ENCODE peak calls at places on chromosome 18, in seven cellular contexts. One of them, this sample, is unnamed.

GRCh38 chr18:48342588-48342987 is 66.6 kb downstream of the ZBTB7C start:
- DNase-seq in H9: no peak
- DNase-seq in choroid plexus epithelial cell: no peak
- DNase-seq in A549: no peak
- DNase-seq in nephron progenitor cell: no peak
- DNase-seq in CD8-positive, alpha-beta T cell: no peak
- DNase-seq in CD4-positive, alpha-beta T cell: no peak
- DNase-seq in this sample: no peak

GRCh38 chr18:26656944-26657536 is 108.7 kb upstream of the KCTD1 start:
- DNase-seq in H9: peak
- DNase-seq in choroid plexus epithelial cell: peak
- DNase-seq in A549: peak
- DNase-seq in nephron progenitor cell: peak
- DNase-seq in CD8-positive, alpha-beta T cell: no peak
- DNase-seq in CD4-positive, alpha-beta T cell: no peak
- DNase-seq in this sample: no peak

GRCh38 chr18:8705280-8705940 is at the start of gene MTCL1:
- DNase-seq in H9: peak
- DNase-seq in choroid plexus epithelial cell: peak
- DNase-seq in A549: peak
- DNase-seq in nephron progenitor cell: peak
- DNase-seq in CD8-positive, alpha-beta T cell: no peak
- DNase-seq in CD4-positive, alpha-beta T cell: peak
- DNase-seq in this sample: no peak

GRCh38 chr18:78893396-78894305 is 86.0 kb upstream of the SALL3 start:
- DNase-seq in H9: no peak
- DNase-seq in choroid plexus epithelial cell: no peak
- DNase-seq in A549: no peak
- DNase-seq in nephron progenitor cell: no peak
- DNase-seq in CD8-positive, alpha-beta T cell: no peak
- DNase-seq in CD4-positive, alpha-beta T cell: no peak
- DNase-seq in this sample: no peak

GRCh38 chr18:50724631-50725235 is 95.1 kb downstream of the MRO start:
- DNase-seq in H9: no peak
- DNase-seq in choroid plexus epithelial cell: no peak
- DNase-seq in A549: no peak
- DNase-seq in nephron progenitor cell: no peak
- DNase-seq in CD8-positive, alpha-beta T cell: no peak
- DNase-seq in CD4-positive, alpha-beta T cell: no peak
- DNase-seq in this sample: no peak

GRCh38 chr18:78905334-78905733 is 74.3 kb upstream of the SALL3 start:
- DNase-seq in H9: no peak
- DNase-seq in choroid plexus epithelial cell: no peak
- DNase-seq in A549: no peak
- DNase-seq in nephron progenitor cell: no peak
- DNase-seq in CD8-positive, alpha-beta T cell: no peak
- DNase-seq in CD4-positive, alpha-beta T cell: no peak
- DNase-seq in this sample: no peak

GRCh38 chr18:79872423-79872822 is 74.7 kb downstream of the KCNG2 start:
- DNase-seq in H9: no peak
- DNase-seq in choroid plexus epithelial cell: no peak
- DNase-seq in A549: no peak
- DNase-seq in nephron progenitor cell: no peak
- DNase-seq in CD8-positive, alpha-beta T cell: no peak
- DNase-seq in CD4-positive, alpha-beta T cell: no peak
- DNase-seq in this sample: no peak

GRCh38 chr18:8121942-8122480 is 487.2 kb upstream of the RAB12 start:
- DNase-seq in H9: no peak
- DNase-seq in choroid plexus epithelial cell: peak
- DNase-seq in A549: no peak
- DNase-seq in nephron progenitor cell: no peak
- DNase-seq in CD8-positive, alpha-beta T cell: no peak
- DNase-seq in CD4-positive, alpha-beta T cell: no peak
- DNase-seq in this sample: no peak

GRCh38 chr18:28159055-28159454 is 17.9 kb downstream of the CDH2 start:
- DNase-seq in H9: peak
- DNase-seq in choroid plexus epithelial cell: no peak
- DNase-seq in A549: no peak
- DNase-seq in nephron progenitor cell: no peak
- DNase-seq in CD8-positive, alpha-beta T cell: no peak
- DNase-seq in CD4-positive, alpha-beta T cell: no peak
- DNase-seq in this sample: no peak

GRCh38 chr18:36711813-36712444 is 116.9 kb downstream of the TPGS2 start:
- DNase-seq in H9: no peak
- DNase-seq in choroid plexus epithelial cell: peak
- DNase-seq in A549: peak
- DNase-seq in nephron progenitor cell: no peak
- DNase-seq in CD8-positive, alpha-beta T cell: no peak
- DNase-seq in CD4-positive, alpha-beta T cell: no peak
- DNase-seq in this sample: no peak

GRCh38 chr18:58310517-58310916 is 266.5 kb downstream of the NEDD4L start:
- DNase-seq in H9: no peak
- DNase-seq in choroid plexus epithelial cell: no peak
- DNase-seq in A549: no peak
- DNase-seq in nephron progenitor cell: no peak
- DNase-seq in CD8-positive, alpha-beta T cell: peak
- DNase-seq in CD4-positive, alpha-beta T cell: peak
- DNase-seq in this sample: no peak

GRCh38 chr18:49565656-49566055 is 3.8 kb downstream of the LIPG start:
- DNase-seq in H9: no peak
- DNase-seq in choroid plexus epithelial cell: peak
- DNase-seq in A549: no peak
- DNase-seq in nephron progenitor cell: no peak
- DNase-seq in CD8-positive, alpha-beta T cell: no peak
- DNase-seq in CD4-positive, alpha-beta T cell: no peak
- DNase-seq in this sample: no peak

GRCh38 chr18:27608742-27609141 is 423.6 kb upstream of the CHST9 start:
- DNase-seq in H9: no peak
- DNase-seq in choroid plexus epithelial cell: peak
- DNase-seq in A549: no peak
- DNase-seq in nephron progenitor cell: no peak
- DNase-seq in CD8-positive, alpha-beta T cell: no peak
- DNase-seq in CD4-positive, alpha-beta T cell: no peak
- DNase-seq in this sample: no peak

GRCh38 chr18:24296273-24296672 is 101.4 kb downstream of the OSBPL1A start:
- DNase-seq in H9: no peak
- DNase-seq in choroid plexus epithelial cell: no peak
- DNase-seq in A549: no peak
- DNase-seq in nephron progenitor cell: no peak
- DNase-seq in CD8-positive, alpha-beta T cell: no peak
- DNase-seq in CD4-positive, alpha-beta T cell: no peak
- DNase-seq in this sample: no peak

GRCh38 chr18:49949991-49950395 is 136.7 kb upstream of the ACAA2 start:
- DNase-seq in H9: no peak
- DNase-seq in choroid plexus epithelial cell: no peak
- DNase-seq in A549: no peak
- DNase-seq in nephron progenitor cell: no peak
- DNase-seq in CD8-positive, alpha-beta T cell: peak
- DNase-seq in CD4-positive, alpha-beta T cell: no peak
- DNase-seq in this sample: no peak

GRCh38 chr18:62334110-62334509 is 9.0 kb downstream of the TNFRSF11A start:
- DNase-seq in H9: no peak
- DNase-seq in choroid plexus epithelial cell: no peak
- DNase-seq in A549: peak
- DNase-seq in nephron progenitor cell: no peak
- DNase-seq in CD8-positive, alpha-beta T cell: no peak
- DNase-seq in CD4-positive, alpha-beta T cell: no peak
- DNase-seq in this sample: no peak

GRCh38 chr18:985301-985700 is 80.6 kb downstream of the ADCYAP1 start:
- DNase-seq in H9: peak
- DNase-seq in choroid plexus epithelial cell: no peak
- DNase-seq in A549: no peak
- DNase-seq in nephron progenitor cell: peak
- DNase-seq in CD8-positive, alpha-beta T cell: no peak
- DNase-seq in CD4-positive, alpha-beta T cell: no peak
- DNase-seq in this sample: no peak

GRCh38 chr18:22709288-22710060 is 223.7 kb upstream of the RBBP8 start:
- DNase-seq in H9: no peak
- DNase-seq in choroid plexus epithelial cell: peak
- DNase-seq in A549: no peak
- DNase-seq in nephron progenitor cell: no peak
- DNase-seq in CD8-positive, alpha-beta T cell: no peak
- DNase-seq in CD4-positive, alpha-beta T cell: no peak
- DNase-seq in this sample: no peak

GRCh38 chr18:78975282-78975681 is 4.3 kb upstream of the SALL3 start:
- DNase-seq in H9: no peak
- DNase-seq in choroid plexus epithelial cell: no peak
- DNase-seq in A549: no peak
- DNase-seq in nephron progenitor cell: no peak
- DNase-seq in CD8-positive, alpha-beta T cell: peak
- DNase-seq in CD4-positive, alpha-beta T cell: no peak
- DNase-seq in this sample: no peak

GRCh38 chr18:21678897-21679296 is 25.7 kb downstream of the ABHD3 start:
- DNase-seq in H9: no peak
- DNase-seq in choroid plexus epithelial cell: no peak
- DNase-seq in A549: no peak
- DNase-seq in nephron progenitor cell: no peak
- DNase-seq in CD8-positive, alpha-beta T cell: no peak
- DNase-seq in CD4-positive, alpha-beta T cell: no peak
- DNase-seq in this sample: no peak

GRCh38 chr18:23422751-23423418 is 30.2 kb upstream of the RIOK3 start:
- DNase-seq in H9: no peak
- DNase-seq in choroid plexus epithelial cell: no peak
- DNase-seq in A549: peak
- DNase-seq in nephron progenitor cell: no peak
- DNase-seq in CD8-positive, alpha-beta T cell: no peak
- DNase-seq in CD4-positive, alpha-beta T cell: no peak
- DNase-seq in this sample: peak

GRCh38 chr18:23106575-23106974 is 28.7 kb upstream of the CABLES1 start:
- DNase-seq in H9: no peak
- DNase-seq in choroid plexus epithelial cell: peak
- DNase-seq in A549: peak
- DNase-seq in nephron progenitor cell: peak
- DNase-seq in CD8-positive, alpha-beta T cell: no peak
- DNase-seq in CD4-positive, alpha-beta T cell: no peak
- DNase-seq in this sample: no peak

GRCh38 chr18:54950221-54950620 is 9.0 kb downstream of the CCDC68 start:
- DNase-seq in H9: no peak
- DNase-seq in choroid plexus epithelial cell: no peak
- DNase-seq in A549: no peak
- DNase-seq in nephron progenitor cell: no peak
- DNase-seq in CD8-positive, alpha-beta T cell: no peak
- DNase-seq in CD4-positive, alpha-beta T cell: no peak
- DNase-seq in this sample: no peak

DNA sequence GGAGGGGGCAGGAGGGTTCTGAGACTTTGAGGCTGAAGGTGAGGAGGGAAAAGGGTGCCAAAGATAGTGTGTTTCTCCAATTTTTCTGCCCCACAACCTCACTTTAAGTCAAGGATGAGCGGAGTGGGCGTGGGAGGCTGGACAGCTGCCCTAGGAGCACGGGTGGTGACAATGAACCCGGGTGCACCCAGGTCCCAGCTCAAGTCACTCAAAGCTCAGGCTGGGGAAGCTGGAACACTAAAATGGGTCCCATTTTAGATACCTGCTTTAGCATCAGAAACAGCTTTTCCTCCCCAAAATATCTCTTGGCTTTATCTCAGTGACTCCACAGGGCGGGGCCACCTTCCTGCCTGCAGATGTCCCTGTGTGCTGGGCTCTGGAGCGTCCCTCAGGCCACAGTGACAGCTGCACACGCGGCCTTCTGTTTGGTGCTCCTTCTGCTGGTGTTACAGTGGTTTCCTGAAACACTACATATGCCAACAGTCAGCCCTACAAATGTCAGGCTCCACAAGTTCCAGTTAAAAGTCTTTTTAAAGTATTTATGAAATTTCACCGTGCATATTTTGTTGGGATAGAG is 1.4 kb upstream of the MBP start:
- DNase-seq in H9: no peak
- DNase-seq in choroid plexus epithelial cell: no peak
- DNase-seq in A549: no peak
- DNase-seq in nephron progenitor cell: no peak
- DNase-seq in CD8-positive, alpha-beta T cell: no peak
- DNase-seq in CD4-positive, alpha-beta T cell: no peak
- DNase-seq in this sample: no peak
- TF ChIP-seq CTCF in H9: no peak
- TF ChIP-seq CTCF in choroid plexus epithelial cell: no peak
- TF ChIP-seq CTCF in A549: no peak
- TF ChIP-seq CTCF in nephron progenitor cell: no peak
- TF ChIP-seq CTCF in CD8-positive, alpha-beta T cell: no peak
- TF ChIP-seq CTCF in CD4-positive, alpha-beta T cell: no peak
- TF ChIP-seq CTCF in this sample: no peak

GRCh38 chr18:68176901-68177300 is 538.0 kb downstream of the TMX3 start:
- DNase-seq in H9: no peak
- DNase-seq in choroid plexus epithelial cell: no peak
- DNase-seq in A549: no peak
- DNase-seq in nephron progenitor cell: no peak
- DNase-seq in CD8-positive, alpha-beta T cell: no peak
- DNase-seq in CD4-positive, alpha-beta T cell: no peak
- DNase-seq in this sample: no peak

GRCh38 chr18:68177807-68178702 is 536.9 kb downstream of the TMX3 start:
- DNase-seq in H9: no peak
- DNase-seq in choroid plexus epithelial cell: peak
- DNase-seq in A549: no peak
- DNase-seq in nephron progenitor cell: no peak
- DNase-seq in CD8-positive, alpha-beta T cell: no peak
- DNase-seq in CD4-positive, alpha-beta T cell: no peak
- DNase-seq in this sample: no peak

GRCh38 chr18:68172842-68173549 is 541.9 kb downstream of the TMX3 start:
- DNase-seq in H9: peak
- DNase-seq in choroid plexus epithelial cell: peak
- DNase-seq in A549: no peak
- DNase-seq in nephron progenitor cell: no peak
- DNase-seq in CD8-positive, alpha-beta T cell: no peak
- DNase-seq in CD4-positive, alpha-beta T cell: no peak
- DNase-seq in this sample: no peak
- TF ChIP-seq CTCF in H9: peak
- TF ChIP-seq CTCF in choroid plexus epithelial cell: peak
- TF ChIP-seq CTCF in A549: no peak
- TF ChIP-seq CTCF in nephron progenitor cell: no peak
- TF ChIP-seq CTCF in CD8-positive, alpha-beta T cell: no peak
- TF ChIP-seq CTCF in CD4-positive, alpha-beta T cell: no peak
- TF ChIP-seq CTCF in this sample: no peak

GRCh38 chr18:2570772-2571199 is 519 bp downstream of the METTL4 start:
- DNase-seq in H9: peak
- DNase-seq in choroid plexus epithelial cell: peak
- DNase-seq in A549: peak
- DNase-seq in nephron progenitor cell: peak
- DNase-seq in CD8-positive, alpha-beta T cell: no peak
- DNase-seq in CD4-positive, alpha-beta T cell: no peak
- DNase-seq in this sample: no peak
- TF ChIP-seq CTCF in H9: no peak
- TF ChIP-seq CTCF in choroid plexus epithelial cell: peak
- TF ChIP-seq CTCF in A549: no peak
- TF ChIP-seq CTCF in nephron progenitor cell: no peak
- TF ChIP-seq CTCF in CD8-positive, alpha-beta T cell: no peak
- TF ChIP-seq CTCF in CD4-positive, alpha-beta T cell: no peak
- TF ChIP-seq CTCF in this sample: peak

DNA sequence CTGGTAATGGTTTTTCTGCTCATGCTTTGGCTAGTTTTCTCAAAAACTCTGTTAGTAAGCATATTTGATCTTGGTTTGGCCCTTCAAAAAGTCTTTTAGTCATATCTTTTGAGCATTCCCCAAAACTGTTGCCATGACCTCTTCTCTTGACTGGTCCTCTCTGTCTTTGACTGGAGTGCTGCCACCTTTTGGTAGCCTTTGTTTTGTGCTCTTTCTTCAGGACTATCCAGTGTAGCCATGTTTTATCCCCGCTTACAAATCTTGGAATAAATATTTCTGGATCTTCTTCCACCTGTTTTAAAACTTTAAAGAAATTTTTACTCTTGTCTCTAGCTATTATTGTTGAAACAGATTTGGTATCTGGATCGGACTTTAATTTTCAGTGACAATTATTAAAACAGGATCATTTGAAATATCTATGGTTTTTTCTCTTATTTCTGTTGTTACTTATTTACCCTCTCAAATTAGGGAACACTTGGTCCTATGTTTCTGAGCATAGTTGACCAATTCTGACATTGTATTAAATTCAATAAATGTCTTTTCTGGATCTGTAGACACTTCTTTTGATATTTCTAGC is 965 bp upstream of the ELOA2 start:
- DNase-seq in H9: no peak
- DNase-seq in choroid plexus epithelial cell: peak
- DNase-seq in A549: peak
- DNase-seq in nephron progenitor cell: peak
- DNase-seq in CD8-positive, alpha-beta T cell: no peak
- DNase-seq in CD4-positive, alpha-beta T cell: no peak
- DNase-seq in this sample: no peak
- TF ChIP-seq CTCF in H9: peak
- TF ChIP-seq CTCF in choroid plexus epithelial cell: peak
- TF ChIP-seq CTCF in A549: peak
- TF ChIP-seq CTCF in nephron progenitor cell: peak
- TF ChIP-seq CTCF in CD8-positive, alpha-beta T cell: no peak
- TF ChIP-seq CTCF in CD4-positive, alpha-beta T cell: no peak
- TF ChIP-seq CTCF in this sample: no peak

This sample was measured in natural killer cell.